ENCODE peak calls at places on chromosomes 5 and 9, in six cellular contexts. J is CD4-positive, CD25-positive, alpha-beta regulatory T cell; C is thyroid gland; U is pancreas; H is cardiac fibroblast; Z is Karpas-422. T is an unnamed sample.

GRCh38 chr9:19720374-19720773 is 68.5 kb downstream of the SLC24A2 start:
- DNase-seq in J (no peak), C (no peak), U (no peak), H (peak), Z (peak), T (no peak)

GRCh38 chr9:71506821-71507220 is 261.5 kb downstream of the CEMIP2 start:
- DNase-seq in J (no peak), C (no peak), U (no peak), H (peak), Z (no peak), T (no peak)

GRCh38 chr9:72292874-72293607 is 72.0 kb downstream of the ZFAND5 start:
- DNase-seq in J (peak), C (no peak), U (no peak), H (peak), Z (no peak), T (no peak)

GRCh38 chr9:18791074-18791473 is 241.9 kb downstream of the SAXO1 start:
- DNase-seq in J (no peak), C (peak), U (no peak), H (peak), Z (peak), T (no peak)

GRCh38 chr5:67520161-67520886 is 323.7 kb upstream of the CD180 start:
- DNase-seq in J (no peak), C (no peak), U (no peak), H (no peak), Z (no peak), T (no peak)

GRCh38 chr5:5637163-5637562 is 214.7 kb downstream of the ICE1 start:
- DNase-seq in J (no peak), C (no peak), U (no peak), H (no peak), Z (no peak), T (no peak)

GRCh38 chr9:34027845-34028574 is 20.7 kb downstream of the UBAP2 start:
- DNase-seq in J (no peak), C (no peak), U (no peak), H (no peak), Z (no peak), T (no peak)

GRCh38 chr9:119272500-119273211 is 96.6 kb downstream of the BRINP1 start:
- DNase-seq in J (no peak), C (peak), U (no peak), H (no peak), Z (no peak), T (no peak)

GRCh38 chr5:22926574-22926973 is 73.4 kb upstream of the CDH12 start:
- DNase-seq in J (no peak), C (no peak), U (no peak), H (no peak), Z (no peak), T (no peak)

GRCh38 chr5:103513696-103514095 is 48.9 kb downstream of the NUDT12 start:
- DNase-seq in J (no peak), C (no peak), U (no peak), H (no peak), Z (no peak), T (no peak)

GRCh38 chr9:121842612-121842978 is 191.2 kb downstream of the DAB2IP start:
- DNase-seq in J (no peak), C (no peak), U (no peak), H (no peak), Z (no peak), T (no peak)

GRCh38 chr9:129750010-129750409 is 2.8 kb downstream of the PTGES start:
- DNase-seq in J (no peak), C (no peak), U (no peak), H (peak), Z (no peak), T (peak)

GRCh38 chr9:121207371-121207940 is 5.8 kb upstream of the RAB14 start:
- DNase-seq in J (peak), C (no peak), U (no peak), H (no peak), Z (peak), T (no peak)

GRCh38 chr5:96387616-96388015 is 45.4 kb downstream of the PCSK1 start:
- DNase-seq in J (no peak), C (no peak), U (no peak), H (no peak), Z (no peak), T (no peak)

GRCh38 chr5:9340095-9340494 is 205.8 kb downstream of the SEMA5A start:
- DNase-seq in J (no peak), C (no peak), U (no peak), H (peak), Z (no peak), T (no peak)

GRCh38 chr9:6993531-6993930 is 235.8 kb downstream of the KDM4C start:
- DNase-seq in J (no peak), C (peak), U (no peak), H (no peak), Z (no peak), T (no peak)

GRCh38 chr9:95815153-95815552 is 60.3 kb upstream of the ERCC6L2 start:
- DNase-seq in J (no peak), C (no peak), U (no peak), H (peak), Z (no peak), T (no peak)

GRCh38 chr9:109315889-109316640 is 4.8 kb downstream of the EPB41L4B start:
- DNase-seq in J (no peak), C (peak), U (peak), H (peak), Z (no peak), T (peak)

GRCh38 chr9:33125871-33126822 is 41.0 kb downstream of the B4GALT1 start:
- DNase-seq in J (no peak), C (no peak), U (no peak), H (no peak), Z (no peak), T (no peak)

GRCh38 chr9:124290053-124290581 is 32.4 kb downstream of the NEK6 start:
- DNase-seq in J (no peak), C (no peak), U (peak), H (no peak), Z (peak), T (no peak)

GRCh38 chr9:126532019-126532462 is 81.7 kb upstream of the LMX1B start:
- DNase-seq in J (no peak), C (no peak), U (no peak), H (peak), Z (no peak), T (no peak)

GRCh38 chr5:73942783-73943182 is 316.8 kb downstream of the ARHGEF28 start:
- DNase-seq in J (no peak), C (no peak), U (no peak), H (no peak), Z (no peak), T (no peak)

GRCh38 chr5:174744896-174745295 is 20.5 kb downstream of the MSX2 start:
- DNase-seq in J (no peak), C (no peak), U (no peak), H (no peak), Z (no peak), T (no peak)

GRCh38 chr9:130522233-130522808 is 57.1 kb upstream of the FUBP3 start:
- DNase-seq in J (no peak), C (no peak), U (no peak), H (no peak), Z (no peak), T (no peak)

GRCh38 chr5:59055745-59056448 is 473.0 kb downstream of the RAB3C start:
- DNase-seq in J (no peak), C (no peak), U (no peak), H (no peak), Z (no peak), T (no peak)

GRCh38 chr5:89421035-89421434 is 538.1 kb upstream of the MEF2C start:
- DNase-seq in J (no peak), C (no peak), U (no peak), H (no peak), Z (no peak), T (no peak)

GRCh38 chr5:15191012-15191411 is 309.0 kb upstream of the FBXL7 start:
- DNase-seq in J (no peak), C (no peak), U (no peak), H (peak), Z (no peak), T (no peak)

GRCh38 chr5:27908341-27908740 is 870.0 kb upstream of the CDH9 start:
- DNase-seq in J (no peak), C (no peak), U (no peak), H (no peak), Z (no peak), T (no peak)

GRCh38 chr5:180466316-180466715 is 27.9 kb upstream of the CNOT6 start:
- DNase-seq in J (no peak), C (no peak), U (no peak), H (no peak), Z (no peak), T (no peak)

GRCh38 chr5:181176258-181176952 is 28.6 kb downstream of the TRIM7 start:
- DNase-seq in J (peak), C (no peak), U (no peak), H (no peak), Z (no peak), T (no peak)

GRCh38 chr5:174547814-174548213 is 176.6 kb upstream of the MSX2 start:
- DNase-seq in J (no peak), C (no peak), U (no peak), H (no peak), Z (no peak), T (no peak)

GRCh38 chr5:181121675-181122561 is 9.1 kb downstream of the OR2V1 start:
- DNase-seq in J (no peak), C (no peak), U (no peak), H (no peak), Z (no peak), T (no peak)

GRCh38 chr9:98867434-98868168 is 60.1 kb downstream of the GALNT12 start:
- DNase-seq in J (no peak), C (peak), U (peak), H (peak), Z (peak), T (peak)

GRCh38 chr5:63603001-63603400 is 359.2 kb downstream of the HTR1A start:
- DNase-seq in J (no peak), C (no peak), U (no peak), H (no peak), Z (no peak), T (no peak)

GRCh38 chr9:128117613-128118471 is 9.7 kb downstream of the PTGES2 start:
- DNase-seq in J (peak), C (peak), U (peak), H (peak), Z (peak), T (peak)

GRCh38 chr9:38339087-38339486 is 53.4 kb upstream of the ALDH1B1 start:
- DNase-seq in J (no peak), C (no peak), U (no peak), H (peak), Z (no peak), T (no peak)

GRCh38 chr9:72145093-72145492 is 4.1 kb upstream of the GDA start:
- DNase-seq in J (no peak), C (no peak), U (no peak), H (no peak), Z (no peak), T (no peak)

DNA sequence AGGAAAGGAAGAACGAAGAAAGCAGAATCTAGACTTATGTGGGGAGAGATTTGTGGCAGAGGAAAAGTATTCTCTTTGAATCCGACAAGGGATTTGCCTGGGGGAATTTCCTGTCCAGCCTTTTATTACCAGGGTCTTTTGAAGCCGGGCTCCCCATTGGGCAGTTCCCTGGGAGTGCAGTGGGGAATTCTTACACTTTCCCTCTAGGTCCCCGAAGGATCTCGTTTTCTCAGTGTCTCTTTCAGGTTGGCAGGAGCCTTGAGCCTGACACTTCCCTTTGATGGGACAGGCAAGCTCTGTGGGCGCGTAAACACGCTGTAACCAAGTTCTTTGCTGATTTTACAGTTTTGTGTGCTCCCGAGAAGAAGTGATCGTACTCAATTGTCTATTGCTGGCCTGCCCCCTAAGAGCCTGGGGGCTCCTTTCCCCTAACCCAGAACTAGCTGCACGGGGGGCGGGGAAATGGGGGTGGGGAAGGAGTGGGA is 582 bp upstream of the VCAN start:
- DNase-seq in J (no peak), C (no peak), U (no peak), H (peak), Z (no peak), T (no peak)
- H3K4me3 ChIP-seq in J (no peak), C (no peak), U (no peak), H (peak), Z (no peak), T (peak)

GRCh38 chr5:87241555-87241954 is 26.1 kb upstream of the RASA1 start:
- DNase-seq in J (no peak), C (no peak), U (no peak), H (no peak), Z (no peak), T (no peak)

GRCh38 chr5:87246046-87246445 is 21.6 kb upstream of the RASA1 start:
- DNase-seq in J (no peak), C (no peak), U (no peak), H (no peak), Z (no peak), T (no peak)

GRCh38 chr5:87245451-87245850 is 22.2 kb upstream of the RASA1 start:
- DNase-seq in J (no peak), C (peak), U (no peak), H (no peak), Z (no peak), T (no peak)

GRCh38 chr5:87242242-87242641 is 25.4 kb upstream of the RASA1 start:
- DNase-seq in J (no peak), C (no peak), U (no peak), H (no peak), Z (no peak), T (no peak)

GRCh38 chr5:87243161-87243877 is 24.4 kb upstream of the RASA1 start:
- DNase-seq in J (no peak), C (no peak), U (no peak), H (peak), Z (no peak), T (no peak)
- H3K4me3 ChIP-seq in J (no peak), C (no peak), U (no peak), H (no peak), Z (no peak), T (no peak)

DNA sequence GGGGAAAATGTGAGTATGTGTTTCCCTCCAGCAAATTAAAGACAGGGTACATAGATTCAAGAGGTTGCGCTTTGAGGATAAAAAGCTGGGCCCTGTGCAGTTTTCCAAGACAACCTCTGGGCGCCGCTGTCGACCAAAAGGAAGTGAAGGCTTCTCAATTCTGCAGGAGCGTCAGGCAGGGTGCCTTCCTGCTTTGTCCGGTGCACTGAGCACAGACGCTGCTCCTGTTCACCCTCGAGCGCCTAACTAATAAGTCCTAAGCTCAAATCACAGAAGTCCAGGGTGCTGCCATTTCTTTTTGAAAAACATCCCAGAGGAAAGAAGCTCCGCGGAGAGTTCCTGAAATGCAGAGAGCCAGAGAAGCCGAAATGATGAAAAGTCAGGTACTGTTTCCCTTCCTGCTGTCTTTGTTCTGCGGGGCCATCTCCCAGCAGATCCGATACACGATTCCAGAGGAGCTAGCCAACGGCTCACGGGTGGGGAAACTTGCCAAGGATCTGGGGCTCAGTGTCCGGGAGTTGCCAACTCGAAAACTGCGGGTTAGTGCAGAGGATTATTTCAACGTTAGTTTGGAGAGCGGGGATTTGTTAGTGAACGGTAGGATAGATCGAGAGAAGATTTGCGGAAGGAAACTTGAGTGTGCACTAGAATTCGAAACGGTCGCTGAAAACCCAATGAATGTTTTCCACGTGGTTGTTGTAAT is at the start of gene PCDHGB1:
- DNase-seq in J (peak), C (peak), U (no peak), H (peak), Z (peak), T (no peak)
- H3K4me3 ChIP-seq in J (no peak), C (peak), U (no peak), H (peak), Z (peak), T (peak)

GRCh38 chr5:168300377-168301182 is 9.1 kb downstream of the WWC1 start:
- DNase-seq in J (no peak), C (peak), U (peak), H (no peak), Z (peak), T (no peak)
- H3K4me3 ChIP-seq in J (no peak), C (no peak), U (no peak), H (no peak), Z (no peak), T (no peak)

GRCh38 chr5:173234129-173234793 is 745 bp downstream of the NKX2-5 start:
- DNase-seq in J (no peak), C (no peak), U (no peak), H (no peak), Z (no peak), T (no peak)

GRCh38 chr5:173231381-173231766 is 3.6 kb downstream of the NKX2-5 start:
- DNase-seq in J (no peak), C (no peak), U (no peak), H (no peak), Z (no peak), T (no peak)

GRCh38 chr5:173231996-173232498 is 3.0 kb downstream of the NKX2-5 start:
- DNase-seq in J (no peak), C (no peak), U (no peak), H (no peak), Z (no peak), T (no peak)

GRCh38 chr5:173232499-173233346 is 2.3 kb downstream of the NKX2-5 start:
- DNase-seq in J (peak), C (peak), U (no peak), H (no peak), Z (no peak), T (no peak)

GRCh38 chr5:173233347-173234128 is 1.5 kb downstream of the NKX2-5 start:
- DNase-seq in J (no peak), C (no peak), U (no peak), H (no peak), Z (no peak), T (no peak)
- H3K4me3 ChIP-seq in J (no peak), C (no peak), U (no peak), H (no peak), Z (no peak), T (peak)

GRCh38 chr5:115109840-115110239 is 59.9 kb downstream of the TRIM36 start:
- DNase-seq in J (no peak), C (no peak), U (no peak), H (no peak), Z (no peak), T (no peak)

DNA sequence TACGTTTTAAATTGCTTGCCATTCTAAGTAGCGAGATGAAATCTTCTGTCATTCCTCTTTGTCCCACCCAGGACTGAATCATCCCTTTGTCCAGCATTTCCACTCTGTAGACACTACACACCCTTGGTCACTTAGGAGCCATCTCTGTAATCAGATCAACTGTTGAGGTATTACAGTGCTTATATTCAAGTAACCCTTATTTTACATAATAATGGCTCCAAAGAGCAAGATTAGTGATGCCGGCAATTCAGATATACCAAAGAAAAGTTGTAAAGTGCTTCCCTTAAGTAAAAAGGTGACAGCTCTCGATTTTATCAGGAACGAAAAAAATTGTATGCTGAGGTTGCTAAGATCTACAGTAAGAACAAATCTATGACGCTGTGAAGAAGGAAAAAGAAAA is 60.3 kb downstream of the TRIM36 start:
- DNase-seq in J (no peak), C (no peak), U (no peak), H (no peak), Z (no peak), T (no peak)
- H3K4me3 ChIP-seq in J (no peak), C (no peak), U (no peak), H (no peak), Z (no peak), T (no peak)

DNA sequence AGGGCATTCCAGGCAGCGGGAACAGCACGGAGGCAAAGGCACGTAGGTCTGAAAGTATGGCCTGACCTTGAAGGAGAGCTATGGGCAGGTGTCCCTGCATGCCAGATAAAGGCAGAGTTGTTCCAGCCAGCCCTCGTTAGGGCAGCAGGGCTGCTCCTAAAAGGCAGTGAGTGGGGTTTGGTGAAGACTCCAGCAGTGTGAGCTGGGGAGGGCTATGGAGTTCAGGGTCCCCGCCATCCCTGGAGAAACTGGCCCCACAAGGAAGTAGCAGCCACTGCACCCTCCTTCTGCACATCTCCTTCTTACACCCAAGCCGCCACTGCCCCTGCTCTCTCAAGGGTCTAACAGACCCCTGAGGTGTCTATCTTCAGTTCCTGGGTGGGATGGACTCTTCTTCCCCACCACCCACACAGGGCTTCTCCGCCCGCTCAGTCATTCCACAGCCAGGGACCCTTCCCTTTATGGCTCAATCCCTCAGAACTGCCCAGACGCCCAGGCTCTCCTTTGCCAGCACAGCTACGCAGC is 1.4 kb downstream of the AKNA start:
- DNase-seq in J (no peak), C (no peak), U (no peak), H (no peak), Z (peak), T (no peak)
- H3K4me3 ChIP-seq in J (peak), C (peak), U (no peak), H (peak), Z (peak), T (peak)